ENCODE peak calls at places on chromosomes 1 and 21, in six cellular contexts. Z, I, G, X, O and L are unnamed samples.

GRCh38 chr1:41327383-41327999 is 33.7 kb upstream of the FOXO6 start:
- DNase-seq in Z (no peak), I (no peak), G (no peak), X (no peak), O (no peak), L (no peak)

GRCh38 chr1:17194133-17194475 is 10.8 kb upstream of the PADI1 start:
- DNase-seq in Z (no peak), I (peak), G (no peak), X (no peak), O (no peak), L (no peak)

GRCh38 chr1:151612506-151613274 is 840 bp downstream of the SNX27 start:
- DNase-seq in Z (peak), I (no peak), G (no peak), X (no peak), O (no peak), L (peak)

GRCh38 chr21:46459356-46460112 is 843 bp downstream of the DIP2A start:
- DNase-seq in Z (peak), I (no peak), G (peak), X (peak), O (peak), L (peak)

GRCh38 chr1:233945573-233945972 is 41.1 kb downstream of the SLC35F3 start:
- DNase-seq in Z (no peak), I (no peak), G (no peak), X (no peak), O (no peak), L (no peak)

GRCh38 chr1:235236128-235236527 is 75.1 kb upstream of the RBM34 start:
- DNase-seq in Z (no peak), I (no peak), G (no peak), X (no peak), O (no peak), L (no peak)

GRCh38 chr1:147635342-147635741 is 35.0 kb downstream of the ACP6 start:
- DNase-seq in Z (no peak), I (no peak), G (no peak), X (no peak), O (no peak), L (no peak)

GRCh38 chr1:74505133-74505532 is 7.3 kb downstream of the LRRC53 start:
- DNase-seq in Z (no peak), I (no peak), G (no peak), X (no peak), O (no peak), L (no peak)

GRCh38 chr1:224996266-224996665 is 66.8 kb downstream of the DNAH14 start:
- DNase-seq in Z (no peak), I (no peak), G (no peak), X (no peak), O (no peak), L (no peak)

GRCh38 chr1:12525311-12526181 is 92.5 kb downstream of the DHRS3 start:
- DNase-seq in Z (peak), I (no peak), G (no peak), X (peak), O (peak), L (peak)

DNA sequence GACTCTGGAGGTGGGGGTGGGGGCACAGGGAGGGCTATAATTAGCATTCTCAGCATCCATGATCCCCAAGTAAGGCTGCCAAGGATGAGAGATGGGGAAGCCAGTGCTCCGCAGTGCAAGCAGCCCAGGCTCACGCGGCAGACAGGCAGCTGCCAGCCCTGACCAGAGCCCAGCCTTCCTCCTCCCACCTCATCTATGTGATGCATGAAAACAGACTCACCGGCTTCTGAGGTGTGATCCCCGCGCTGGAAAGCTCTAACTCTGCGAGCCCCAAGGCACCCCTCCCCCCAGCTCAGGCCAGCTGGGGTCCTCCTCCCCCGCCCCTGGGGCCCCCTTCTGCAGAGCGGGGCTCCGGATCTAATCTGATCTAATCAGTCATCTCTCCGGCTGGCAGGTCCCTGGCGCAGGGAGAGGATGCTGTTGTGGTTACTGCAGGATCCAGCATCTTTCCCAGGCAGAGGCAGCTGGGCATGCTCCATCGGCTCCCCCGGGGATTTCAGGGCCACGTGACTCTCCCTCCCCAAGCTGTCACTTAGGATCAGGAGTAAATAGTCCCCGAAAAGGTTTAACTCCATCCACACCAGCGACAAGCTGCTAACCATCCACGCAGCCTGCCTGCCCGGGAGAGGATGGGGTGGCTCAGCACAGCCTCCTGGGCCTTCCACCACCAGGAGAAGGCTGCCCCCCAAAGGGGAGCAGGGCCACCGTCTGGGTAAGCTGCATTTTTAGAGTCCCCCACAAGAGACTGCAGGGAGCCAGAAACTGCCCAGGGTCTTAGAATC is at the start of gene PLEKHA6:
- DNase-seq in Z (peak), I (no peak), G (peak), X (no peak), O (peak), L (no peak)
- TF ChIP-seq CTCF in Z (no peak), I (peak), G (peak), X (no peak), O (peak), L (peak)

GRCh38 chr1:61320575-61320974 is 238.2 kb downstream of the NFIA start:
- DNase-seq in Z (no peak), I (no peak), G (no peak), X (no peak), O (no peak), L (no peak)
- H3K27ac ChIP-seq in Z (no peak), I (peak), G (no peak), X (no peak), O (no peak), L (no peak)

GRCh38 chr1:30748699-30749401 is 8.7 kb downstream of the LAPTM5 start:
- DNase-seq in Z (no peak), I (no peak), G (no peak), X (no peak), O (no peak), L (no peak)
- TF ChIP-seq CTCF in Z (no peak), I (no peak), G (no peak), X (no peak), O (no peak), L (no peak)

GRCh38 chr1:243354511-243355153 is 98.8 kb downstream of the SDCCAG8 start:
- DNase-seq in Z (no peak), I (no peak), G (peak), X (no peak), O (no peak), L (no peak)
- H3K27ac ChIP-seq in Z (no peak), I (no peak), G (no peak), X (no peak), O (no peak), L (no peak)

DNA sequence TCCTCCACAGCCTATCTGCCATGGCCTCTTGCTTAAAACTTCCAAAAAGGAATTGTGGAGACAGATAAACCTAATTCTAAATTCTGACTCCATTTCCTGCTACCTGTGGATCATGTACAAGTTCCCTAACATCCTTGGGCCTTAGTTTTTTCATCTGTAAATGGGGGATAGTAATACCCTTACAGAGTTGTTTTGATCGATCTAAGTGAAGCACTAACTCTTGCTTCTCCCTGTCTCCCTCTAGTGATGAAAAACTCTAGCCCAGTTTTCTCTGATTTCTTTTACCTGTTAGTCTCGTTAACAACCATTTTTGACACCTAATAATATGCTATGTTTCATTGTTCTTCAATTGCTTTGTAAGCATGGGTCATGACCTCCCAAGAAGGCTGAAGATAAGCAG is 65.9 kb downstream of the TM2D1 start:
- DNase-seq in Z (no peak), I (no peak), G (no peak), X (no peak), O (peak), L (no peak)
- TF ChIP-seq CTCF in Z (no peak), I (peak), G (no peak), X (no peak), O (peak), L (no peak)

DNA sequence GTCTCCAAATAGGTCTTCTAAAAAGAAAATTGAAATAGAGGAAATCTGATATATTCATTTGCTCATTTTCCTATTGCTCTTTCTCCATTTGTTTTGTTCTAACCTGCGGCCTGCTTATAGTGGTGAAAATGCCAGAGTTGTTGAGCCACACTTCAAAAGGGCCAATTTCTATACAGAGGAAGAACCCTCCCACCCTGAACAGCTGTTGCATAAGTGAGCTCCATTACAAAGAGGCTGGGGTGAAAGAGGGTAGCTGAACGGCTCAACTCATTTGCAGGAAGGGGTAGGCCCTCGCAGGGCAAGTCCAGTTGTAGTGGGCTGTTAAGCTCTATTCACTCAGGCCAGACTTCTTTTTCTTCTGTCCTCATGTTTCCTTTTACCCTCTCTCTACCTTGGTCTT is 8.8 kb downstream of the ADCY10 start:
- DNase-seq in Z (no peak), I (no peak), G (peak), X (no peak), O (no peak), L (no peak)
- H3K27ac ChIP-seq in Z (no peak), I (no peak), G (peak), X (no peak), O (peak), L (no peak)

GRCh38 chr21:36705679-36706481 is 7.0 kb downstream of the SIM2 start:
- DNase-seq in Z (no peak), I (no peak), G (no peak), X (no peak), O (no peak), L (no peak)

GRCh38 chr21:36706482-36706852 is 7.6 kb downstream of the SIM2 start:
- DNase-seq in Z (no peak), I (no peak), G (no peak), X (no peak), O (no peak), L (no peak)

GRCh38 chr21:36707763-36708511 is 9.0 kb downstream of the SIM2 start:
- DNase-seq in Z (no peak), I (no peak), G (no peak), X (no peak), O (no peak), L (peak)

GRCh38 chr21:36708512-36709029 is 9.7 kb downstream of the SIM2 start:
- DNase-seq in Z (no peak), I (no peak), G (no peak), X (no peak), O (no peak), L (no peak)

GRCh38 chr21:36706951-36707762 is 8.2 kb downstream of the SIM2 start:
- DNase-seq in Z (no peak), I (no peak), G (peak), X (no peak), O (no peak), L (no peak)
- TF ChIP-seq CTCF in Z (no peak), I (no peak), G (no peak), X (no peak), O (peak), L (no peak)